ENCODE peak calls at places on chromosomes 3 and 15, in nine cellular contexts. One of them, this sample, is unnamed.

GRCh38 chr15:51180009-51180408 is 85.3 kb upstream of the TNFAIP8L3 start:
- DNase-seq in aorta: no peak
- DNase-seq in left lung: no peak
- DNase-seq in right cardiac atrium: no peak
- DNase-seq in EL: no peak
- DNase-seq in NCI-H226: no peak
- DNase-seq in stimulated activated CD4-positive, alpha-beta T cell treated with anti-CD3 and anti-CD28 coated beads, TNF-alpha, amount 100 ng/mL, for 1 hour: no peak
- DNase-seq in fibroblast of pulmonary artery: no peak
- DNase-seq in astrocyte of the spinal cord: no peak
- DNase-seq in this sample: no peak

GRCh38 chr3:184562875-184563568 is 1.4 kb downstream of the EPHB3 start:
- DNase-seq in aorta: peak
- DNase-seq in left lung: peak
- DNase-seq in right cardiac atrium: peak
- DNase-seq in EL: no peak
- DNase-seq in NCI-H226: no peak
- DNase-seq in stimulated activated CD4-positive, alpha-beta T cell treated with anti-CD3 and anti-CD28 coated beads, TNF-alpha, amount 100 ng/mL, for 1 hour: no peak
- DNase-seq in fibroblast of pulmonary artery: no peak
- DNase-seq in astrocyte of the spinal cord: no peak
- DNase-seq in this sample: no peak

GRCh38 chr15:69392352-69392751 is 21.8 kb upstream of the KIF23 start:
- DNase-seq in aorta: no peak
- DNase-seq in left lung: no peak
- DNase-seq in right cardiac atrium: no peak
- DNase-seq in EL: peak
- DNase-seq in NCI-H226: peak
- DNase-seq in stimulated activated CD4-positive, alpha-beta T cell treated with anti-CD3 and anti-CD28 coated beads, TNF-alpha, amount 100 ng/mL, for 1 hour: no peak
- DNase-seq in fibroblast of pulmonary artery: no peak
- DNase-seq in astrocyte of the spinal cord: no peak
- DNase-seq in this sample: no peak

GRCh38 chr3:194130807-194131589 is 5.0 kb upstream of the HES1 start:
- DNase-seq in aorta: no peak
- DNase-seq in left lung: no peak
- DNase-seq in right cardiac atrium: peak
- DNase-seq in EL: no peak
- DNase-seq in NCI-H226: peak
- DNase-seq in stimulated activated CD4-positive, alpha-beta T cell treated with anti-CD3 and anti-CD28 coated beads, TNF-alpha, amount 100 ng/mL, for 1 hour: no peak
- DNase-seq in fibroblast of pulmonary artery: peak
- DNase-seq in astrocyte of the spinal cord: peak
- DNase-seq in this sample: peak

GRCh38 chr15:56683925-56684324 is 49.4 kb downstream of the ZNF280D start:
- DNase-seq in aorta: no peak
- DNase-seq in left lung: no peak
- DNase-seq in right cardiac atrium: no peak
- DNase-seq in EL: no peak
- DNase-seq in NCI-H226: no peak
- DNase-seq in stimulated activated CD4-positive, alpha-beta T cell treated with anti-CD3 and anti-CD28 coated beads, TNF-alpha, amount 100 ng/mL, for 1 hour: no peak
- DNase-seq in fibroblast of pulmonary artery: peak
- DNase-seq in astrocyte of the spinal cord: no peak
- DNase-seq in this sample: no peak

GRCh38 chr15:66498501-66499386 is 1.2 kb upstream of the SNAPC5 start:
- DNase-seq in aorta: no peak
- DNase-seq in left lung: no peak
- DNase-seq in right cardiac atrium: no peak
- DNase-seq in EL: peak
- DNase-seq in NCI-H226: no peak
- DNase-seq in stimulated activated CD4-positive, alpha-beta T cell treated with anti-CD3 and anti-CD28 coated beads, TNF-alpha, amount 100 ng/mL, for 1 hour: no peak
- DNase-seq in fibroblast of pulmonary artery: peak
- DNase-seq in astrocyte of the spinal cord: peak
- DNase-seq in this sample: no peak

GRCh38 chr3:45223889-45224730 is 2.0 kb downstream of the TMEM158 start:
- DNase-seq in aorta: no peak
- DNase-seq in left lung: no peak
- DNase-seq in right cardiac atrium: no peak
- DNase-seq in EL: peak
- DNase-seq in NCI-H226: no peak
- DNase-seq in stimulated activated CD4-positive, alpha-beta T cell treated with anti-CD3 and anti-CD28 coated beads, TNF-alpha, amount 100 ng/mL, for 1 hour: no peak
- DNase-seq in fibroblast of pulmonary artery: peak
- DNase-seq in astrocyte of the spinal cord: peak
- DNase-seq in this sample: no peak

GRCh38 chr3:172562881-172563835 is 39.9 kb upstream of the TNFSF10 start:
- DNase-seq in aorta: no peak
- DNase-seq in left lung: no peak
- DNase-seq in right cardiac atrium: no peak
- DNase-seq in EL: peak
- DNase-seq in NCI-H226: peak
- DNase-seq in stimulated activated CD4-positive, alpha-beta T cell treated with anti-CD3 and anti-CD28 coated beads, TNF-alpha, amount 100 ng/mL, for 1 hour: no peak
- DNase-seq in fibroblast of pulmonary artery: peak
- DNase-seq in astrocyte of the spinal cord: peak
- DNase-seq in this sample: no peak

GRCh38 chr3:52237659-52238172 is 1.2 kb downstream of the TWF2 start:
- DNase-seq in aorta: peak
- DNase-seq in left lung: peak
- DNase-seq in right cardiac atrium: peak
- DNase-seq in EL: peak
- DNase-seq in NCI-H226: peak
- DNase-seq in stimulated activated CD4-positive, alpha-beta T cell treated with anti-CD3 and anti-CD28 coated beads, TNF-alpha, amount 100 ng/mL, for 1 hour: no peak
- DNase-seq in fibroblast of pulmonary artery: peak
- DNase-seq in astrocyte of the spinal cord: peak
- DNase-seq in this sample: peak

GRCh38 chr15:76335851-76336253 is 721 bp upstream of the ISL2 start:
- DNase-seq in aorta: no peak
- DNase-seq in left lung: no peak
- DNase-seq in right cardiac atrium: no peak
- DNase-seq in EL: peak
- DNase-seq in NCI-H226: no peak
- DNase-seq in stimulated activated CD4-positive, alpha-beta T cell treated with anti-CD3 and anti-CD28 coated beads, TNF-alpha, amount 100 ng/mL, for 1 hour: no peak
- DNase-seq in fibroblast of pulmonary artery: no peak
- DNase-seq in astrocyte of the spinal cord: no peak
- DNase-seq in this sample: no peak

GRCh38 chr15:73293773-73294172 is 75.0 kb downstream of the HCN4 start:
- DNase-seq in aorta: no peak
- DNase-seq in left lung: no peak
- DNase-seq in right cardiac atrium: no peak
- DNase-seq in EL: no peak
- DNase-seq in NCI-H226: no peak
- DNase-seq in stimulated activated CD4-positive, alpha-beta T cell treated with anti-CD3 and anti-CD28 coated beads, TNF-alpha, amount 100 ng/mL, for 1 hour: no peak
- DNase-seq in fibroblast of pulmonary artery: no peak
- DNase-seq in astrocyte of the spinal cord: no peak
- DNase-seq in this sample: no peak

GRCh38 chr3:33884701-33885100 is 86.3 kb downstream of the PDCD6IP start:
- DNase-seq in aorta: no peak
- DNase-seq in left lung: no peak
- DNase-seq in right cardiac atrium: no peak
- DNase-seq in EL: no peak
- DNase-seq in NCI-H226: no peak
- DNase-seq in stimulated activated CD4-positive, alpha-beta T cell treated with anti-CD3 and anti-CD28 coated beads, TNF-alpha, amount 100 ng/mL, for 1 hour: no peak
- DNase-seq in fibroblast of pulmonary artery: no peak
- DNase-seq in astrocyte of the spinal cord: no peak
- DNase-seq in this sample: no peak

GRCh38 chr3:134797816-134798451 is 2.9 kb downstream of the EPHB1 start:
- DNase-seq in aorta: no peak
- DNase-seq in left lung: no peak
- DNase-seq in right cardiac atrium: no peak
- DNase-seq in EL: no peak
- DNase-seq in NCI-H226: no peak
- DNase-seq in stimulated activated CD4-positive, alpha-beta T cell treated with anti-CD3 and anti-CD28 coated beads, TNF-alpha, amount 100 ng/mL, for 1 hour: no peak
- DNase-seq in fibroblast of pulmonary artery: no peak
- DNase-seq in astrocyte of the spinal cord: no peak
- DNase-seq in this sample: no peak

GRCh38 chr3:52892625-52893311 is 4.6 kb downstream of the STIMATE start:
- DNase-seq in aorta: no peak
- DNase-seq in left lung: no peak
- DNase-seq in right cardiac atrium: no peak
- DNase-seq in EL: peak
- DNase-seq in NCI-H226: no peak
- DNase-seq in stimulated activated CD4-positive, alpha-beta T cell treated with anti-CD3 and anti-CD28 coated beads, TNF-alpha, amount 100 ng/mL, for 1 hour: no peak
- DNase-seq in fibroblast of pulmonary artery: peak
- DNase-seq in astrocyte of the spinal cord: no peak
- DNase-seq in this sample: no peak

GRCh38 chr3:36814071-36814717 is 49.8 kb upstream of the DCLK3 start:
- DNase-seq in aorta: no peak
- DNase-seq in left lung: no peak
- DNase-seq in right cardiac atrium: no peak
- DNase-seq in EL: no peak
- DNase-seq in NCI-H226: no peak
- DNase-seq in stimulated activated CD4-positive, alpha-beta T cell treated with anti-CD3 and anti-CD28 coated beads, TNF-alpha, amount 100 ng/mL, for 1 hour: no peak
- DNase-seq in fibroblast of pulmonary artery: no peak
- DNase-seq in astrocyte of the spinal cord: no peak
- DNase-seq in this sample: no peak

GRCh38 chr15:39110746-39111145 is 470.1 kb upstream of the THBS1 start:
- DNase-seq in aorta: no peak
- DNase-seq in left lung: no peak
- DNase-seq in right cardiac atrium: no peak
- DNase-seq in EL: no peak
- DNase-seq in NCI-H226: no peak
- DNase-seq in stimulated activated CD4-positive, alpha-beta T cell treated with anti-CD3 and anti-CD28 coated beads, TNF-alpha, amount 100 ng/mL, for 1 hour: no peak
- DNase-seq in fibroblast of pulmonary artery: no peak
- DNase-seq in astrocyte of the spinal cord: no peak
- DNase-seq in this sample: no peak

GRCh38 chr3:118817748-118818165 is 216.9 kb downstream of the IGSF11 start:
- DNase-seq in aorta: no peak
- DNase-seq in left lung: no peak
- DNase-seq in right cardiac atrium: no peak
- DNase-seq in EL: peak
- DNase-seq in NCI-H226: no peak
- DNase-seq in stimulated activated CD4-positive, alpha-beta T cell treated with anti-CD3 and anti-CD28 coated beads, TNF-alpha, amount 100 ng/mL, for 1 hour: no peak
- DNase-seq in fibroblast of pulmonary artery: peak
- DNase-seq in astrocyte of the spinal cord: peak
- DNase-seq in this sample: peak

GRCh38 chr3:182485306-182485705 is 308.0 kb upstream of the ATP11B start:
- DNase-seq in aorta: no peak
- DNase-seq in left lung: no peak
- DNase-seq in right cardiac atrium: no peak
- DNase-seq in EL: no peak
- DNase-seq in NCI-H226: no peak
- DNase-seq in stimulated activated CD4-positive, alpha-beta T cell treated with anti-CD3 and anti-CD28 coated beads, TNF-alpha, amount 100 ng/mL, for 1 hour: no peak
- DNase-seq in fibroblast of pulmonary artery: no peak
- DNase-seq in astrocyte of the spinal cord: no peak
- DNase-seq in this sample: no peak

GRCh38 chr3:16205156-16205870 is 30.8 kb downstream of the GALNT15 start:
- DNase-seq in aorta: no peak
- DNase-seq in left lung: no peak
- DNase-seq in right cardiac atrium: no peak
- DNase-seq in EL: peak
- DNase-seq in NCI-H226: no peak
- DNase-seq in stimulated activated CD4-positive, alpha-beta T cell treated with anti-CD3 and anti-CD28 coated beads, TNF-alpha, amount 100 ng/mL, for 1 hour: no peak
- DNase-seq in fibroblast of pulmonary artery: no peak
- DNase-seq in astrocyte of the spinal cord: peak
- DNase-seq in this sample: no peak

GRCh38 chr3:123098411-123099330 is 31.8 kb downstream of the PDIA5 start:
- DNase-seq in aorta: no peak
- DNase-seq in left lung: peak
- DNase-seq in right cardiac atrium: no peak
- DNase-seq in EL: peak
- DNase-seq in NCI-H226: peak
- DNase-seq in stimulated activated CD4-positive, alpha-beta T cell treated with anti-CD3 and anti-CD28 coated beads, TNF-alpha, amount 100 ng/mL, for 1 hour: no peak
- DNase-seq in fibroblast of pulmonary artery: peak
- DNase-seq in astrocyte of the spinal cord: no peak
- DNase-seq in this sample: peak

GRCh38 chr3:73733796-73734195 is 109.1 kb upstream of the PDZRN3 start:
- DNase-seq in aorta: no peak
- DNase-seq in left lung: no peak
- DNase-seq in right cardiac atrium: no peak
- DNase-seq in EL: no peak
- DNase-seq in NCI-H226: no peak
- DNase-seq in stimulated activated CD4-positive, alpha-beta T cell treated with anti-CD3 and anti-CD28 coated beads, TNF-alpha, amount 100 ng/mL, for 1 hour: no peak
- DNase-seq in fibroblast of pulmonary artery: no peak
- DNase-seq in astrocyte of the spinal cord: no peak
- DNase-seq in this sample: no peak

GRCh38 chr3:63576826-63577225 is 75.6 kb upstream of the SNTN start:
- DNase-seq in aorta: no peak
- DNase-seq in left lung: no peak
- DNase-seq in right cardiac atrium: no peak
- DNase-seq in EL: no peak
- DNase-seq in NCI-H226: no peak
- DNase-seq in stimulated activated CD4-positive, alpha-beta T cell treated with anti-CD3 and anti-CD28 coated beads, TNF-alpha, amount 100 ng/mL, for 1 hour: no peak
- DNase-seq in fibroblast of pulmonary artery: no peak
- DNase-seq in astrocyte of the spinal cord: no peak
- DNase-seq in this sample: no peak

GRCh38 chr3:47251689-47252088 is 30.9 kb downstream of the KIF9 start:
- DNase-seq in aorta: no peak
- DNase-seq in left lung: no peak
- DNase-seq in right cardiac atrium: no peak
- DNase-seq in EL: no peak
- DNase-seq in NCI-H226: no peak
- DNase-seq in stimulated activated CD4-positive, alpha-beta T cell treated with anti-CD3 and anti-CD28 coated beads, TNF-alpha, amount 100 ng/mL, for 1 hour: no peak
- DNase-seq in fibroblast of pulmonary artery: no peak
- DNase-seq in astrocyte of the spinal cord: no peak
- DNase-seq in this sample: no peak

GRCh38 chr3:179037361-179037760 is 34.2 kb downstream of the ZMAT3 start:
- DNase-seq in aorta: peak
- DNase-seq in left lung: no peak
- DNase-seq in right cardiac atrium: peak
- DNase-seq in EL: peak
- DNase-seq in NCI-H226: peak
- DNase-seq in stimulated activated CD4-positive, alpha-beta T cell treated with anti-CD3 and anti-CD28 coated beads, TNF-alpha, amount 100 ng/mL, for 1 hour: peak
- DNase-seq in fibroblast of pulmonary artery: peak
- DNase-seq in astrocyte of the spinal cord: peak
- DNase-seq in this sample: peak

GRCh38 chr3:141063831-141064230 is 12.7 kb downstream of the SPSB4 start:
- DNase-seq in aorta: no peak
- DNase-seq in left lung: no peak
- DNase-seq in right cardiac atrium: no peak
- DNase-seq in EL: no peak
- DNase-seq in NCI-H226: no peak
- DNase-seq in stimulated activated CD4-positive, alpha-beta T cell treated with anti-CD3 and anti-CD28 coated beads, TNF-alpha, amount 100 ng/mL, for 1 hour: no peak
- DNase-seq in fibroblast of pulmonary artery: no peak
- DNase-seq in astrocyte of the spinal cord: no peak
- DNase-seq in this sample: no peak

GRCh38 chr3:172989373-172989772 is 151.7 kb downstream of the SPATA16 start:
- DNase-seq in aorta: no peak
- DNase-seq in left lung: no peak
- DNase-seq in right cardiac atrium: no peak
- DNase-seq in EL: no peak
- DNase-seq in NCI-H226: no peak
- DNase-seq in stimulated activated CD4-positive, alpha-beta T cell treated with anti-CD3 and anti-CD28 coated beads, TNF-alpha, amount 100 ng/mL, for 1 hour: no peak
- DNase-seq in fibroblast of pulmonary artery: no peak
- DNase-seq in astrocyte of the spinal cord: no peak
- DNase-seq in this sample: no peak

GRCh38 chr3:121552797-121553196 is 7.0 kb upstream of the POLQ start:
- DNase-seq in aorta: no peak
- DNase-seq in left lung: no peak
- DNase-seq in right cardiac atrium: no peak
- DNase-seq in EL: no peak
- DNase-seq in NCI-H226: no peak
- DNase-seq in stimulated activated CD4-positive, alpha-beta T cell treated with anti-CD3 and anti-CD28 coated beads, TNF-alpha, amount 100 ng/mL, for 1 hour: no peak
- DNase-seq in fibroblast of pulmonary artery: no peak
- DNase-seq in astrocyte of the spinal cord: no peak
- DNase-seq in this sample: no peak

GRCh38 chr15:50128266-50128665 is 9.2 kb upstream of the ATP8B4 start:
- DNase-seq in aorta: peak
- DNase-seq in left lung: peak
- DNase-seq in right cardiac atrium: peak
- DNase-seq in EL: no peak
- DNase-seq in NCI-H226: no peak
- DNase-seq in stimulated activated CD4-positive, alpha-beta T cell treated with anti-CD3 and anti-CD28 coated beads, TNF-alpha, amount 100 ng/mL, for 1 hour: no peak
- DNase-seq in fibroblast of pulmonary artery: no peak
- DNase-seq in astrocyte of the spinal cord: no peak
- DNase-seq in this sample: peak

GRCh38 chr3:40701016-40701588 is 176.3 kb downstream of the ZNF621 start:
- DNase-seq in aorta: no peak
- DNase-seq in left lung: no peak
- DNase-seq in right cardiac atrium: peak
- DNase-seq in EL: no peak
- DNase-seq in NCI-H226: no peak
- DNase-seq in stimulated activated CD4-positive, alpha-beta T cell treated with anti-CD3 and anti-CD28 coated beads, TNF-alpha, amount 100 ng/mL, for 1 hour: no peak
- DNase-seq in fibroblast of pulmonary artery: no peak
- DNase-seq in astrocyte of the spinal cord: no peak
- DNase-seq in this sample: no peak

GRCh38 chr3:56879453-56880224 is 77.9 kb upstream of the ARHGEF3 start:
- DNase-seq in aorta: no peak
- DNase-seq in left lung: no peak
- DNase-seq in right cardiac atrium: no peak
- DNase-seq in EL: no peak
- DNase-seq in NCI-H226: no peak
- DNase-seq in stimulated activated CD4-positive, alpha-beta T cell treated with anti-CD3 and anti-CD28 coated beads, TNF-alpha, amount 100 ng/mL, for 1 hour: no peak
- DNase-seq in fibroblast of pulmonary artery: peak
- DNase-seq in astrocyte of the spinal cord: peak
- DNase-seq in this sample: no peak

GRCh38 chr3:52144034-52144795 is 10.0 kb downstream of the POC1A start:
- DNase-seq in aorta: peak
- DNase-seq in left lung: peak
- DNase-seq in right cardiac atrium: peak
- DNase-seq in EL: peak
- DNase-seq in NCI-H226: peak
- DNase-seq in stimulated activated CD4-positive, alpha-beta T cell treated with anti-CD3 and anti-CD28 coated beads, TNF-alpha, amount 100 ng/mL, for 1 hour: peak
- DNase-seq in fibroblast of pulmonary artery: peak
- DNase-seq in astrocyte of the spinal cord: peak
- DNase-seq in this sample: peak